ENCODE peak calls at places on chromosomes 7 and 10, in six cellular contexts. Z is GM12878, Y is neuronal stem cell, U is endothelial cell of umbilical vein, S is H9, K is DND-41. N is an unnamed sample.

GRCh38 chr7:46559194-46559576 is 638.1 kb upstream of the IGFBP3 start:
- DNase-seq in Z (no peak), Y (no peak), U (no peak), S (no peak), K (no peak), N (no peak)

GRCh38 chr10:67790534-67791408 is 47.2 kb downstream of the DNAJC12 start:
- DNase-seq in Z (no peak), Y (no peak), U (no peak), S (no peak), K (peak), N (no peak)

GRCh38 chr10:98349508-98349922 is 65.5 kb downstream of the PYROXD2 start:
- DNase-seq in Z (no peak), Y (no peak), U (no peak), S (no peak), K (no peak), N (peak)

GRCh38 chr7:115526272-115526671 is 504.3 kb downstream of the TFEC start:
- DNase-seq in Z (no peak), Y (peak), U (no peak), S (peak), K (no peak), N (no peak)

GRCh38 chr10:33952692-33953360 is 618.4 kb upstream of the NRP1 start:
- DNase-seq in Z (no peak), Y (no peak), U (peak), S (no peak), K (no peak), N (no peak)

GRCh38 chr10:132078746-132079345 is 13.1 kb downstream of the JAKMIP3 start:
- DNase-seq in Z (no peak), Y (no peak), U (no peak), S (peak), K (no peak), N (no peak)

GRCh38 chr7:129370812-129371211 is 63.4 kb upstream of the STRIP2 start:
- DNase-seq in Z (no peak), Y (no peak), U (no peak), S (no peak), K (no peak), N (no peak)

GRCh38 chr7:7909376-7909775 is 59.2 kb upstream of the GLCCI1 start:
- DNase-seq in Z (no peak), Y (no peak), U (peak), S (no peak), K (no peak), N (no peak)

GRCh38 chr10:125083576-125083920 is 76.8 kb downstream of the CTBP2 start:
- DNase-seq in Z (no peak), Y (no peak), U (peak), S (no peak), K (no peak), N (no peak)

GRCh38 chr7:117673839-117674238 is 194.0 kb downstream of the CFTR start:
- DNase-seq in Z (no peak), Y (no peak), U (peak), S (no peak), K (no peak), N (no peak)

GRCh38 chr7:108292541-108292940 is 162.4 kb upstream of the LAMB4 start:
- DNase-seq in Z (no peak), Y (no peak), U (peak), S (no peak), K (no peak), N (no peak)

GRCh38 chr7:107387573-107388219 is 82.2 kb upstream of the GPR22 start:
- DNase-seq in Z (no peak), Y (no peak), U (peak), S (no peak), K (no peak), N (no peak)

GRCh38 chr10:95278061-95278988 is 12.5 kb downstream of the PDLIM1 start:
- DNase-seq in Z (no peak), Y (no peak), U (no peak), S (no peak), K (no peak), N (peak)

DNA sequence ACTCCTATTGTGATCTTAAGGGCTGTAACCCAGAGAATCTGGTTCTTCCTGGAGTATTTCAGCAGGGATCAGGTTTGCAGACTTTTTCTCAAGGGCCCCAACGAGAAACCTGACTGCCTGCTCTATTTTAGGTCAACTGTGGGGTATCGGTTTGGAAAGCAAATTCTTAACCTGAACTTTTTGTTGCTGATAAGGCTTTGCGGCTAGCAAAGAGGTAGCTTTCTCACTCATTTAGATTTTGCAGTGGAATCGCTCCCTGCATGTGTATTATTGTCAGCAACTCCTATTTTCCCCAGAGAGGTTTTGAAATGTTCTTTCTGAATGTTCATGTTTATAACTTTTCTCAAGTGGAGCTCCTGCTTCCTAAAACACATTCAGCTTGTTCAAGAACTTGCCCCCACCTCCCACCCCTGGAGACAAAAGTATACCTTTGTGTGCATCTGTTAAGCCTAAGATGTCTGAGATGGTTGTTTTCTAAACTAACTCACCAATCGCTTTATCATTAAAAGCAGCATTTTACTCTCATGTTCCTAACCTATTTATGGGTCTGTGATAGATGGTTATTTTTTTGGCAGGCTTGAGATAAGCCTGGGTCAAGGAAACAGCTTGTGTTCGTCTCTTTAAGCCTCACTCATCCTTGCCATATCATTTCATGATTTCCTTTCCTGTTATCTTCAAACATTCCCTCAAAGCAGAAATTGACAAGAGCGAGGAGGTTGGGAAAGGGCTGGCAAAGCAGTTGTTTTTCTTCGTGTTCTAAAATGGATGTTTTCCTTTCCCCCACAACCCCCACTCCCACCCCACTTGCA is 129.8 kb downstream of the BAMBI start:
- DNase-seq in Z (no peak), Y (no peak), U (no peak), S (no peak), K (no peak), N (no peak)
- H3K27ac ChIP-seq in Z (no peak), Y (no peak), U (no peak), S (no peak), K (no peak), N (no peak)

GRCh38 chr10:25492680-25493079 is 317.9 kb downstream of the GPR158 start:
- DNase-seq in Z (no peak), Y (no peak), U (no peak), S (no peak), K (no peak), N (no peak)

GRCh38 chr10:25492040-25492439 is 317.2 kb downstream of the GPR158 start:
- DNase-seq in Z (no peak), Y (no peak), U (no peak), S (no peak), K (no peak), N (no peak)

GRCh38 chr10:25498645-25499044 is 323.8 kb downstream of the GPR158 start:
- DNase-seq in Z (no peak), Y (no peak), U (no peak), S (no peak), K (no peak), N (no peak)

GRCh38 chr10:25497281-25497680 is 322.5 kb downstream of the GPR158 start:
- DNase-seq in Z (no peak), Y (no peak), U (no peak), S (no peak), K (no peak), N (no peak)

DNA sequence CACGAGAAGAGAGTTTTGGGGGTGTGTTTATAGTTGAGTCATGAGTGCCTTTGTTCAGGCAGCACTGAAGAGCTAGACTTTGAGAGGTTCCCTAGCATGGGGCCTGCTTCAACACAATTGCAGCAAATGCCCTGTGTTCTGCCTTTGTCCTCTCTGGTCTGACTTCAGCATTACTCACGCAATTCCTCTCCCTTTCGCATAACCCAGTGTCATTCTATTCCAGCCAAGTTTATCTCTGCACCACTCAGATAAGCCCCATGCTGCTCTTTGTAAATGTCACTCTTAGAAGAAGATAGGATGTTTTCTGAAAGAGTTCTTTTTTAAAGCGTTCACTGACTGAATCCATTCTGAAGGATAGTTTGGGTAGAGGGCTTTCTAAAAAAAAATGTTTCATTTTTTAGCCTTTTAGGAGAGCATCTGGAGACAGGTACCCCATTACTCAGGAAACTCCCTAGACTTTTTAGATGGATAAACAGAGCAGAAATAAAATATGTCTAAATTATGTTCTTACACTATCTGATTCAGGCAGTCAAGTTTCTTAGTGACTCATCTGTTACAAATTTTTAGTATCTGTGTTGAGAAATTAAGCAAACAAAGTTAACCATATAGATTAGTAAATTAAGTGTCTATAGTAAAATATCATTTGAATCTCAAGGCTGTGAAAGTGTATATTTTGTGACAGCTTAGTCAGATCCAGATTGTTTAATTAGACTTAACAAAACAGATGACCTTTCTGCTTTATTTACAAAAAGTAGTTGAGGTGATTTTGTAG is 318.5 kb downstream of the GPR158 start:
- DNase-seq in Z (no peak), Y (peak), U (peak), S (peak), K (no peak), N (no peak)
- H3K9ac ChIP-seq in Z (no peak), Y (no peak), U (peak), S (no peak), K (no peak), N (no peak)

GRCh38 chr10:3825862-3826351 is 40.9 kb upstream of the KLF6 start:
- DNase-seq in Z (no peak), Y (no peak), U (no peak), S (no peak), K (no peak), N (no peak)
- H3K27ac ChIP-seq in Z (no peak), Y (no peak), U (no peak), S (no peak), K (no peak), N (peak)

GRCh38 chr10:101120520-101120883 is 10.6 kb upstream of the TLX1 start:
- DNase-seq in Z (no peak), Y (no peak), U (no peak), S (no peak), K (no peak), N (no peak)
- H3K9ac ChIP-seq in Z (no peak), Y (no peak), U (no peak), S (no peak), K (no peak), N (no peak)

GRCh38 chr10:17206210-17206709 is 4.8 kb upstream of the TRDMT1 start:
- DNase-seq in Z (no peak), Y (no peak), U (peak), S (no peak), K (peak), N (no peak)
- H3K27ac ChIP-seq in Z (no peak), Y (no peak), U (peak), S (no peak), K (peak), N (no peak)

GRCh38 chr10:17609523-17610079 is 7.6 kb downstream of the HACD1 start:
- DNase-seq in Z (no peak), Y (no peak), U (no peak), S (no peak), K (no peak), N (no peak)
- H3K9ac ChIP-seq in Z (no peak), Y (no peak), U (no peak), S (no peak), K (no peak), N (no peak)

GRCh38 chr10:119677904-119678755 is 26.9 kb downstream of the BAG3 start:
- DNase-seq in Z (no peak), Y (no peak), U (no peak), S (no peak), K (no peak), N (no peak)
- H3K27ac ChIP-seq in Z (no peak), Y (no peak), U (peak), S (no peak), K (no peak), N (no peak)

DNA sequence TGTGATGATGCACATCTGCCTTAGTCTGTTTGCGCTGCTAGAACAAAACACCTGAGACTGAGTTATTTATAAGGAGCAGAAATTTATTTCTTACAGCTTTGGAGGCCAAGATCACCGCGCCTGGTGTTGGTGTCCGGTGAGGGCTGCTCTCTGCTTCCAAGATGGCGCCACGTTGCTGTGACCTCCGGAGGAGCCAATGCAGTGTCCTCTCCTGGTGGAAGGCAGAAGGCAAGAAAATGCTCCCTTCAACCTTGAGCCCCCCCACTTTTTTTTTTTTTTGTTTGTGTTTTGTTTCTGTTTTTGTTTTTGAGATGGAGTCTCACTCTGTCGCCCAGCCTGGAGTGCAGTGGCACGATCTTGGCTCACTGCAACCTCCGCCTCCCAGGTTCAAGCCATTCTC is 16.0 kb upstream of the ACTR3B start:
- DNase-seq in Z (no peak), Y (no peak), U (no peak), S (no peak), K (no peak), N (no peak)
- H3K9ac ChIP-seq in Z (no peak), Y (no peak), U (no peak), S (no peak), K (no peak), N (no peak)

GRCh38 chr10:129096340-129096984 is 370.6 kb upstream of the MGMT start:
- DNase-seq in Z (no peak), Y (no peak), U (peak), S (no peak), K (no peak), N (no peak)
- H3K27ac ChIP-seq in Z (no peak), Y (no peak), U (no peak), S (no peak), K (no peak), N (no peak)